ENCODE peak calls at places on chromosomes 7 and 10, in four cellular contexts. O is A549, G is K562, M is HepG2. F is an unnamed sample.

GRCh38 chr7:71133232-71133622 is 1.3 kb downstream of the GALNT17 start:
- DNase-seq in G (no peak), O (no peak), M (no peak), F (no peak)

GRCh38 chr10:26391701-26392695 is 46.1 kb upstream of the APBB1IP start:
- DNase-seq in O (no peak), M (no peak), G (no peak), F (peak; percentile 59)

GRCh38 chr7:65731562-65732035 is 141.3 kb upstream of the VKORC1L1 start:
- DNase-seq in M (no peak), G (peak; percentile 69), O (no peak), F (no peak)

GRCh38 chr10:13993169-13993568 is 337.6 kb downstream of the FRMD4A start:
- DNase-seq in O (no peak), G (no peak), M (peak; percentile 13), F (no peak)

GRCh38 chr10:96565774-96566173 is 21.0 kb downstream of the TM9SF3 start:
- DNase-seq in G (no peak), O (no peak), M (no peak), F (no peak)

GRCh38 chr10:117218654-117219053 is 21.4 kb downstream of the KCNK18 start:
- DNase-seq in G (peak; percentile 37), M (no peak), O (no peak), F (no peak)

GRCh38 chr10:113820507-113820906 is 33.4 kb downstream of the DCLRE1A start:
- DNase-seq in O (no peak), G (peak; percentile 15), M (no peak), F (no peak)

GRCh38 chr10:25747038-25747437 is 187.0 kb upstream of the MYO3A start:
- DNase-seq in O (no peak), M (no peak), G (no peak), F (no peak)

GRCh38 chr10:63707254-63707910 is 186.2 kb downstream of the REEP3 start:
- DNase-seq in M (peak; percentile 12), G (peak; percentile 37), O (peak; percentile 91), F (no peak)

GRCh38 chr10:96292971-96293909 is 11.0 kb upstream of the DNTT start:
- DNase-seq in G (peak; percentile 19), M (peak; percentile 70), O (peak; percentile 59), F (no peak)

GRCh38 chr10:78248651-78249464 is 215.2 kb downstream of the RPS24 start:
- DNase-seq in G (no peak), O (no peak), M (no peak), F (no peak)

GRCh38 chr10:97689637-97690036 is 2.6 kb upstream of the AVPI1 start:
- DNase-seq in O (peak; percentile 89), M (no peak), G (peak; percentile 28), F (no peak)

GRCh38 chr7:75962607-75963382 is 31.6 kb downstream of the TMEM120A start:
- DNase-seq in G (no peak), O (no peak), M (peak; percentile 79), F (no peak)
- TF ChIP-seq PHF8 in G (no peak), O (no peak), M (no peak), F (no peak)

GRCh38 chr7:130895006-130895750 is 161.2 kb upstream of the KLF14 start:
- DNase-seq in M (no peak), O (no peak), G (no peak), F (no peak)

GRCh38 chr7:130894146-130895005 is 160.4 kb upstream of the KLF14 start:
- DNase-seq in O (peak; percentile 93), M (peak; percentile 65), G (peak; percentile 54), F (no peak)

GRCh38 chr7:130896051-130896881 is 162.3 kb upstream of the KLF14 start:
- DNase-seq in G (peak; percentile 43), O (peak; percentile 60), M (no peak), F (no peak)

GRCh38 chr7:130891254-130892094 is 157.5 kb upstream of the KLF14 start:
- DNase-seq in G (no peak), M (no peak), O (peak; percentile 83), F (no peak)

DNA sequence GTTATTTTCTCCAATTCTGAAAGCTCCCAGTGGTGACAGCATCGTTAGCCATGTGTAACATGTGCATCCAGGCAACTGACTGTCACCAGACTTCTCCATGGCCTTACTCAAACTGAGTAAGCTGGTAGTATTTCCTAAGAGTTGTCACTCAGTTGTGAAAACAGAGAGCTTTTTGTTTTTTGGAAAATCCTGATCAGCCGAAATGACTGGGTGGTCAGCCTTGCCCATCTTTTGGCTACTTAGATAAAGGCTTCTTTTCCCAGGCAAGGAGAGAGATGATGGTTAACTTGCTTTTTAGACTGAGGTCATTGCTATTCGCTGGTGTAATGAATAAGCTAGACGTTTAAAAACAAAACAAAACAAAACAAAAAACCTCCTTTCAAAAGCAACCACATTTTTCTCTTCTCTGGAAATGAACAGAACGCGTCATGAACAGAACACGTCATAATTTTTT is 159.5 kb upstream of the KLF14 start:
- DNase-seq in O (peak; percentile 56), G (no peak), M (peak; percentile 27), F (no peak)
- TF ChIP-seq PHF8 in O (no peak), G (no peak), M (no peak), F (no peak)

DNA sequence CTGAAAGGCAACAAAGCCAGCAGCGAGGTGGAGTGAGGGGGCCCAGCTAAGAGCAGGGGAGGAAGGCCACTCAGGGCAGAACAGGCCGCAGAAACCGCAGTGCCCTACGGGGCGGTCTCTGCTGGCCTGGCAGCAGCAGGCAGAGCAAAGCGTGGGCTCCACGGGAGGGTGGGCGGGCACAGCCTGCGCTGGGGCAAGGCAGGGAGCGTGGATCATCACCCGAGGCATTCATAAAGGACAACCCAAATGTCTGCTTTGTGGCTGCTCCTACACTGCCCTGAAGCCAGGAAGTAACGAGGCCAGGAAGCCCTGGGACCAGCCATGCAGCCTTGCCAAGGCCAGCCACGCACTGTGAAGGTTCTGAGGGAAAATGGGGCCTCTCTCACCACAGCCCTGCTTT is 127.5 kb downstream of the MAD1L1 start:
- DNase-seq in O (no peak), G (no peak), M (no peak), F (no peak)
- TF ChIP-seq PHF8 in O (no peak), G (no peak), M (no peak), F (no peak)

GRCh38 chr7:55248526-55248925 is 116.6 kb upstream of the LANCL2 start:
- DNase-seq in M (no peak), O (no peak), G (no peak), F (no peak)

GRCh38 chr7:55251313-55251712 is 113.8 kb upstream of the LANCL2 start:
- DNase-seq in O (no peak), G (no peak), M (no peak), F (no peak)

GRCh38 chr7:55249332-55249731 is 115.8 kb upstream of the LANCL2 start:
- DNase-seq in M (no peak), O (no peak), G (no peak), F (no peak)

GRCh38 chr7:55251911-55252310 is 113.2 kb upstream of the LANCL2 start:
- DNase-seq in G (no peak), O (no peak), M (no peak), F (no peak)

DNA sequence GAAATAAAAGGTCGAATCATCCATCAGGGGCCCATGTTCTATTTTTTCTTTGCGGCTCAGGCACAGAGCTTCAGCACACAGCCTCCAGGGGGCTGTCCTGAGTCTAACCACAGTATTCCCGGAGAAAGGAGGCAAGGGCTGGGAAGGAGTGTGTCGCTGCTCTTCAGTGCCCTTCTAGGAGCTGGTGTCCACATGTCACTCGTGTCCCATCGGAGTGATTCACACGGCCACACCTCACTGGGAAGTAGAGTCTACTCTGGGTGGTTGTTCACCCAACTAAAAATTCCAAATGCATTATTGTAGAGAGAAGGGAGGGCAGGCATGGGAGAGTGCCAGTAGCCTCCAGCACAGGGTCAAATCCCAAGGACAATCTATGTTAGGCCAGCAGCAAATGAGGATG is 114.8 kb upstream of the LANCL2 start:
- DNase-seq in O (peak; percentile 61), M (peak; percentile 47), G (no peak), F (no peak)
- TF ChIP-seq PHF8 in O (no peak), M (no peak), G (no peak), F (no peak)

GRCh38 chr10:104351067-104351681 is 2.5 kb upstream of the CFAP58 start:
- DNase-seq in O (no peak), G (no peak), M (no peak), F (no peak)
- TF ChIP-seq PHF8 in O (no peak), G (no peak), M (no peak), F (no peak)

F was measured in H1.